ENCODE peak calls at places on chromosomes 2 and 18, in eight cellular contexts. W is suprapubic skin, V is HCT116, T is HepG2, Q is endothelial cell of umbilical vein, Y is SK-N-SH, G is Panc1, O is GM23338. S is an unnamed sample.

GRCh38 chr2:145058457-145058856 is 538.5 kb upstream of the ZEB2 start:
- DNase-seq in W (no peak), V (no peak), T (no peak), Q (no peak), Y (no peak), G (no peak), O (no peak), S (no peak)

GRCh38 chr2:216350214-216350789 is 22.0 kb downstream of the MARCHF4 start:
- DNase-seq in W (no peak), V (no peak), T (no peak), Q (peak; percentile 30), Y (no peak), G (no peak), O (no peak), S (no peak)

GRCh38 chr18:76573325-76574025 is 78.4 kb upstream of the ZNF516 start:
- DNase-seq in W (no peak), V (no peak), T (no peak), Q (no peak), Y (no peak), G (no peak), O (no peak), S (no peak)

GRCh38 chr2:197306691-197307030 is 3.9 kb downstream of the ANKRD44 start:
- DNase-seq in W (no peak), V (no peak), T (no peak), Q (no peak), Y (no peak), G (no peak), O (no peak), S (peak; percentile 65)

GRCh38 chr2:56244911-56245530 is 61.2 kb downstream of the CCDC85A start:
- DNase-seq in W (no peak), V (no peak), T (no peak), Q (no peak), Y (no peak), G (no peak), O (no peak), S (no peak)

GRCh38 chr2:17051558-17051957 is 385.9 kb upstream of the CYRIA start:
- DNase-seq in W (no peak), V (no peak), T (no peak), Q (no peak), Y (peak; percentile 9), G (no peak), O (no peak), S (no peak)

GRCh38 chr18:23918395-23919032 is 96.0 kb upstream of the TTC39C start:
- DNase-seq in W (peak; percentile 86), V (peak; percentile 42), T (peak; percentile 55), Q (peak; percentile 70), Y (peak; percentile 54), G (peak; percentile 43), O (peak; percentile 95), S (peak; percentile 71)

GRCh38 chr2:71821856-71822255 is 325.8 kb downstream of the CYP26B1 start:
- DNase-seq in W (no peak), V (no peak), T (no peak), Q (no peak), Y (no peak), G (no peak), O (no peak), S (no peak)

GRCh38 chr2:161766334-161766733 is 142.1 kb downstream of the SLC4A10 start:
- DNase-seq in W (no peak), V (no peak), T (peak; percentile 59), Q (no peak), Y (no peak), G (no peak), O (no peak), S (no peak)

GRCh38 chr2:75563591-75563990 is 2.9 kb upstream of the EVA1A start:
- DNase-seq in W (no peak), V (no peak), T (no peak), Q (no peak), Y (no peak), G (no peak), O (no peak), S (no peak)

GRCh38 chr2:106195456-106195855 is 1.4 kb upstream of the UXS1 start:
- DNase-seq in W (no peak), V (no peak), T (no peak), Q (no peak), Y (no peak), G (no peak), O (no peak), S (no peak)
- TF ChIP-seq POLR2AphosphoS5 in W (no peak), V (no peak), T (no peak), Q (no peak), Y (no peak), G (no peak), O (no peak), S (no peak)

DNA sequence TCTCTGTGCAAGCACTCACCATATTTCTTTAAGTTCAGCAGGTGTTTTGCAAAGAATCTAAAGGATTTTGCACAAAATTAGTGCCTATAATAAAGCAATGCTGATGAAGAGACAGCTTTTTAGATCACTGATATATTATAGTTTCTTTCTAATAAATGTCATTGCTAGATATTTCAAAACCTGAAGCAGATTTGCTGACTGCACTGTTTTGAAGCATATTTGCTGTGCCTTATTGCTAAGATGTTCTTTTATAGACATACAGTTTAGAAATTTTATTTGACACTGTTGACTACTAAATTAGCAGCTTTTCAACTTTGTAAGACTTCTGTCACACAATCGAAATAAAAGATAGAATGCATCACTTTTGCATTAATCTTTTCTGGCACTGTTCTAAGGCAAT is 620.9 kb upstream of the CELF4 start:
- DNase-seq in W (no peak), V (no peak), T (no peak), Q (no peak), Y (no peak), G (no peak), O (no peak), S (no peak)
- H3K4me1 ChIP-seq in W (no peaks in the 10 kb centered on the region), V (no peaks in the 10 kb centered on the region), T (no peaks in the 10 kb centered on the region), Q (no peaks in the 10 kb centered on the region), Y (no peaks in the 10 kb centered on the region), G (no peaks in the 10 kb centered on the region), O (no peaks in the 10 kb centered on the region), S (no peaks in the 10 kb centered on the region)

GRCh38 chr2:46487667-46488333 is 8.4 kb downstream of the TMEM247 start:
- DNase-seq in W (peak; percentile 89), V (no peak), T (no peak), Q (peak; percentile 32), Y (no peak), G (peak; percentile 47), O (peak; percentile 14), S (peak; percentile 25)
- TF ChIP-seq POLR2AphosphoS5 in W (no peak), V (no peak), T (no peak), Q (no peak), Y (peak; percentile 32), G (no peak), O (no peak), S (no peak)

GRCh38 chr18:3463052-3463451 is 13.1 kb downstream of the TGIF1 start:
- DNase-seq in W (no peak), V (no peak), T (no peak), Q (peak; percentile 46), Y (no peak), G (no peak), O (no peak), S (no peak)
- H3K4me1 ChIP-seq in W (peaks cover 22% of the 10 kb centered on the region), V (peaks cover 45% of the 10 kb centered on the region), T (peaks cover 24% of the 10 kb centered on the region), Q (peaks cover 51% of the 10 kb centered on the region), Y (peaks cover 21% of the 10 kb centered on the region), G (peaks cover 70% of the 10 kb centered on the region), O (peaks cover 47% of the 10 kb centered on the region), S (no peaks in the 10 kb centered on the region)

GRCh38 chr2:213243189-213244044 is 40.8 kb upstream of the SPAG16 start:
- DNase-seq in W (no peak), V (no peak), T (no peak), Q (no peak), Y (no peak), G (no peak), O (no peak), S (no peak)
- TF ChIP-seq POLR2AphosphoS5 in W (no peak), V (no peak), T (no peak), Q (no peak), Y (no peak), G (no peak), O (no peak), S (no peak)

GRCh38 chr18:68566991-68567390 is 147.9 kb downstream of the TMX3 start:
- DNase-seq in W (no peak), V (no peak), T (no peak), Q (no peak), Y (no peak), G (no peak), O (no peak), S (no peak)
- H3K4me1 ChIP-seq in W (no peaks in the 10 kb centered on the region), V (no peaks in the 10 kb centered on the region), T (no peaks in the 10 kb centered on the region), Q (no peaks in the 10 kb centered on the region), Y (no peaks in the 10 kb centered on the region), G (no peaks in the 10 kb centered on the region), O (peaks cover 31% of the 10 kb centered on the region), S (no peaks in the 10 kb centered on the region)

GRCh38 chr2:172329404-172330059 is 97.9 kb upstream of the ITGA6 start:
- DNase-seq in W (no peak), V (no peak), T (no peak), Q (peak; percentile 76), Y (no peak), G (no peak), O (no peak), S (no peak)
- TF ChIP-seq POLR2AphosphoS5 in W (no peak), V (no peak), T (no peak), Q (no peak), Y (no peak), G (no peak), O (no peak), S (peak; percentile 15)

GRCh38 chr2:203714112-203714511 is 7.7 kb downstream of the CD28 start:
- DNase-seq in W (no peak), V (no peak), T (peak; percentile 74), Q (peak; percentile 55), Y (no peak), G (no peak), O (no peak), S (no peak)
- H3K4me1 ChIP-seq in W (peaks cover 2% of the 10 kb centered on the region), V (no peaks in the 10 kb centered on the region), T (peaks cover 27% of the 10 kb centered on the region), Q (peaks cover 12% of the 10 kb centered on the region), Y (no peaks in the 10 kb centered on the region), G (no peaks in the 10 kb centered on the region), O (peaks cover under 1% of the 10 kb centered on the region), S (no peaks in the 10 kb centered on the region)

S was measured in breast epithelium.